ENCODE peak calls at places on chromosomes 7 and 10, in nine cellular contexts. X, B, Y, V, T, P, A, S and D are unnamed samples.

GRCh38 chr10:23742368-23742767 is 303.5 kb downstream of the OTUD1 start:
- DNase-seq in X (no peak), B (no peak), Y (no peak), V (no peak), T (no peak), P (no peak), A (no peak), S (no peak), D (no peak)

GRCh38 chr7:63012633-63013183 is 985.9 kb upstream of the ZNF722 start:
- DNase-seq in X (no peak), B (no peak), Y (no peak), V (no peak), T (no peak), P (peak; percentile 4), A (no peak), S (no peak), D (no peak)

GRCh38 chr10:126839094-126839761 is 66.0 kb upstream of the DOCK1 start:
- DNase-seq in X (peak; percentile 44), B (peak; percentile 44), Y (no peak), V (no peak), T (peak; percentile 88), P (no peak), A (no peak), S (no peak), D (no peak)

GRCh38 chr10:68560201-68560915 is at the start of gene TET1:
- DNase-seq in X (no peak), B (peak; percentile 46), Y (no peak), V (no peak), T (no peak), P (no peak), A (peak; percentile 57), S (peak; percentile 67), D (peak; percentile 17)

GRCh38 chr10:128927821-128928220 is 539.2 kb upstream of the MGMT start:
- DNase-seq in X (no peak), B (no peak), Y (no peak), V (no peak), T (no peak), P (no peak), A (no peak), S (no peak), D (no peak)

GRCh38 chr7:139495726-139496125 is 12.3 kb upstream of the KLRG2 start:
- DNase-seq in X (no peak), B (no peak), Y (no peak), V (no peak), T (no peak), P (no peak), A (no peak), S (no peak), D (no peak)

GRCh38 chr7:39686261-39686924 is 63.0 kb downstream of the RALA start:
- DNase-seq in X (no peak), B (no peak), Y (no peak), V (no peak), T (no peak), P (no peak), A (no peak), S (no peak), D (no peak)

GRCh38 chr7:80145780-80146422 is 11.3 kb downstream of the GNAI1 start:
- DNase-seq in X (no peak), B (no peak), Y (no peak), V (peak; percentile 95), T (no peak), P (peak; percentile 25), A (no peak), S (no peak), D (peak; percentile 95)

GRCh38 chr7:604038-604883 is 84.6 kb upstream of the PDGFA start:
- DNase-seq in X (peak; percentile 77), B (no peak), Y (peak; percentile 91), V (peak; percentile 27), T (peak; percentile 67), P (no peak), A (no peak), S (peak; percentile 64), D (no peak)

GRCh38 chr10:114645729-114646128 is 12.3 kb downstream of the ABLIM1 start:
- DNase-seq in X (no peak), B (peak; percentile 41), Y (no peak), V (no peak), T (no peak), P (no peak), A (no peak), S (no peak), D (no peak)

GRCh38 chr10:48890904-48891839 is 48.5 kb downstream of the LRRC18 start:
- DNase-seq in X (no peak), B (no peak), Y (no peak), V (no peak), T (no peak), P (peak; percentile 47), A (no peak), S (no peak), D (no peak)

GRCh38 chr7:140722254-140722653 is 25.7 kb downstream of the NDUFB2 start:
- DNase-seq in X (no peak), B (no peak), Y (no peak), V (no peak), T (no peak), P (no peak), A (no peak), S (no peak), D (no peak)

GRCh38 chr7:149885191-149886017 is 11.6 kb downstream of the ATP6V0E2 start:
- DNase-seq in X (no peak), B (peak; percentile 58), Y (no peak), V (no peak), T (peak; percentile 54), P (no peak), A (no peak), S (no peak), D (no peak)

GRCh38 chr10:76830218-76830617 is 807.4 kb downstream of the KCNMA1 start:
- DNase-seq in X (no peak), B (no peak), Y (no peak), V (no peak), T (no peak), P (no peak), A (no peak), S (no peak), D (no peak)

GRCh38 chr10:101781655-101781983 is 1.6 kb downstream of the NPM3 start:
- DNase-seq in X (no peak), B (no peak), Y (no peak), V (no peak), T (no peak), P (no peak), A (no peak), S (no peak), D (no peak)

GRCh38 chr10:102603946-102604345 is 40.3 kb upstream of the TRIM8 start:
- DNase-seq in X (no peak), B (no peak), Y (no peak), V (no peak), T (no peak), P (no peak), A (no peak), S (no peak), D (no peak)